ENCODE peak calls at places on chromosomes 1 and 21, in nine cellular contexts. I is cardiac fibroblast, Y is tibial nerve, B is right atrium auricular region, D is left ventricle myocardium inferior, U is cardiac muscle cell, E is heart left ventricle, W is Calu3, S is WTC11. V is an unnamed sample.

GRCh38 chr1:185293967-185294542 is 23.0 kb downstream of the IVNS1ABP start:
- DNase-seq in I (no peak), Y (no peak), B (no peak), D (no peak), U (no peak), E (no peak), W (no peak), S (no peak), V (no peak)

GRCh38 chr1:182962554-182963115 is 9.7 kb upstream of the SHCBP1L start:
- DNase-seq in I (peak; percentile 95), Y (peak; percentile 75), B (peak; percentile 87), D (peak; percentile 81), U (peak; percentile 92), E (peak; percentile 69), W (peak; percentile 80), S (peak; percentile 69), V (peak; percentile 51)

GRCh38 chr1:196464545-196464944 is 143.7 kb downstream of the KCNT2 start:
- DNase-seq in I (peak; percentile 52), Y (no peak), B (no peak), D (no peak), U (peak; percentile 37), E (no peak), W (no peak), S (no peak), V (no peak)

GRCh38 chr1:232059726-232060360 is 433.3 kb downstream of the DISC1 start:
- DNase-seq in I (no peak), Y (no peak), B (no peak), D (no peak), U (no peak), E (no peak), W (no peak), S (no peak), V (no peak)

GRCh38 chr1:233972951-233973635 is 68.6 kb downstream of the SLC35F3 start:
- DNase-seq in I (no peak), Y (no peak), B (no peak), D (no peak), U (no peak), E (no peak), W (no peak), S (no peak), V (no peak)

GRCh38 chr21:42421018-42421793 is 17.5 kb downstream of the UBASH3A start:
- DNase-seq in I (no peak), Y (no peak), B (no peak), D (no peak), U (no peak), E (no peak), W (no peak), S (no peak), V (no peak)

GRCh38 chr1:35437200-35437599 is 120.0 kb downstream of the KIAA0319L start:
- DNase-seq in I (no peak), Y (no peak), B (no peak), D (no peak), U (no peak), E (no peak), W (no peak), S (no peak), V (no peak)

GRCh38 chr1:207407655-207408256 is 46.4 kb upstream of the CR2 start:
- DNase-seq in I (peak; percentile 31), Y (no peak), B (no peak), D (no peak), U (peak; percentile 39), E (no peak), W (no peak), S (no peak), V (no peak)

GRCh38 chr1:212754715-212755114 is 36.9 kb downstream of the NSL1 start:
- DNase-seq in I (peak; percentile 35), Y (no peak), B (no peak), D (no peak), U (peak; percentile 34), E (no peak), W (no peak), S (no peak), V (no peak)

GRCh38 chr1:32031578-32032286 is 18.1 kb downstream of the KHDRBS1 start:
- DNase-seq in I (peak; percentile 34), Y (no peak), B (no peak), D (no peak), U (peak; percentile 27), E (no peak), W (no peak), S (no peak), V (no peak)

GRCh38 chr1:53183277-53183990 is 13.2 kb upstream of the CPT2 start:
- DNase-seq in I (peak; percentile 84), Y (peak; percentile 37), B (peak; percentile 67), D (peak; percentile 40), U (peak; percentile 75), E (no peak), W (no peak), S (no peak), V (no peak)

GRCh38 chr1:212133319-212133718 is 97.8 kb downstream of the DTL start:
- DNase-seq in I (no peak), Y (no peak), B (no peak), D (no peak), U (no peak), E (no peak), W (no peak), S (no peak), V (no peak)

GRCh38 chr1:182185147-182185546 is 123.6 kb upstream of the ZNF648 start:
- DNase-seq in I (no peak), Y (no peak), B (no peak), D (no peak), U (no peak), E (no peak), W (no peak), S (no peak), V (no peak)

GRCh38 chr1:2344744-2345296 is 46.5 kb downstream of the MORN1 start:
- DNase-seq in I (no peak), Y (no peak), B (no peak), D (peak; percentile 11), U (no peak), E (no peak), W (no peak), S (no peak), V (no peak)

GRCh38 chr1:8880068-8880676 is 1.7 kb upstream of the ENO1 start:
- DNase-seq in I (peak; percentile 98), Y (peak; percentile 73), B (peak; percentile 88), D (no peak), U (peak; percentile 97), E (no peak), W (peak; percentile 45), S (no peak), V (no peak)

GRCh38 chr1:171265686-171266085 is 17.4 kb downstream of the FMO1 start:
- DNase-seq in I (no peak), Y (no peak), B (no peak), D (no peak), U (no peak), E (no peak), W (no peak), S (no peak), V (no peak)

GRCh38 chr1:172277989-172278388 is 142.5 kb upstream of the C1orf105 start:
- DNase-seq in I (no peak), Y (no peak), B (no peak), D (no peak), U (no peak), E (no peak), W (no peak), S (no peak), V (no peak)

GRCh38 chr1:246365708-246366107 is 141.4 kb downstream of the SMYD3 start:
- DNase-seq in I (no peak), Y (no peak), B (no peak), D (no peak), U (no peak), E (no peak), W (no peak), S (no peak), V (no peak)

GRCh38 chr1:91742848-91743292 is 143.1 kb downstream of the TGFBR3 start:
- DNase-seq in I (peak; percentile 69), Y (peak; percentile 62), B (peak; percentile 82), D (peak; percentile 34), U (peak; percentile 59), E (no peak), W (no peak), S (no peak), V (no peak)

GRCh38 chr1:224287714-224288113 is 42.3 kb downstream of the NVL start:
- DNase-seq in I (no peak), Y (no peak), B (no peak), D (no peak), U (no peak), E (no peak), W (no peak), S (no peak), V (no peak)

GRCh38 chr1:50420283-50420682 is 3.0 kb downstream of the DMRTA2 start:
- DNase-seq in I (no peak), Y (no peak), B (no peak), D (no peak), U (no peak), E (no peak), W (no peak), S (no peak), V (no peak)
- TF ChIP-seq CTCF in I (no peak), Y (no peak), B (no peak), D (no peak), U (no peak), E (no peak), W (no peak), S (no peak), V (no peak)

GRCh38 chr1:112508242-112509004 is at the start of gene WNT2B:
- DNase-seq in I (no peak), Y (no peak), B (no peak), D (no peak), U (no peak), E (no peak), W (peak; percentile 40), S (peak; percentile 76), V (no peak)
- TF ChIP-seq CTCF in I (no peak), Y (no peak), B (no peak), D (no peak), U (no peak), E (no peak), W (no peak), S (no peak), V (no peak)

DNA sequence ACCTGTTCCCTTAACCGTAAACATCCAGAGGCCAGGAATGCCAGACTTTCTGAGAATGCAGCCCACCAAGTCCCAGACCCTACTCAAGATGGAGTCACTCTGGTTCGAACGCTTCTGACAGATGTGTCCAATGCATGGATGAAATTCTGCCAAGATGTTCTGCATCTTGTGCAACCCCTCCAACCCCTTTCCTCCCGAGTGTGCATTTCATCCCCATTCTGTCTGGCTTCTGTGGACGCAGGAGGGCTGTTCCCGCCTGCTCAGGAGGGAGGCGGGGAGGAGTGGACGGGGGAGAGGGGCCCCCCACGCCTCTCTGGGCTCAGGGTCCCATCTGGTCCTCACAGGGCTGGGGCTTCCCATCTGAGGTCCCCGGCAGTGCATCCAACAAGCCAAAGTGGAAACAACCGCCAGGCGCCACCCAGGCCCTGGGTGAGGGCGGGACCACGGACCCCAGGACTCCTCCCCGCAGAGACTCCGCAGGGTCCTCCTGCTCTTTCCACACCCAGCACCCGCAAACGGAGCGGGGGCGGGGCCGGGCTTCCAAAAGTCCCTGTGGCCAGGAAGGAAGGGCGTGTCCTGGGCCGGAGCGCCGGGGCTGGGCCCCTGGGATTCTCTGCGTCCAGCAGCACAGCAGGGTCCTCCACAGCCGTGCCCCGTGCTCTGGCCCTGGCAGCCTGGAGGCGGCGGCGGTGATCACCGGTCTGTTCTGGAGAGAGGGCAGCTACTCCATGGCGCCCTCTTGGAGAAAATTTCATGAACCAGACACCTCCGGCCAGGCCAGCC is 27.7 kb upstream of the SUMO3 start:
- DNase-seq in I (peak; percentile 79), Y (peak; percentile 30), B (peak; percentile 69), D (peak; percentile 80), U (peak; percentile 85), E (peak; percentile 75), W (peak; percentile 64), S (peak; percentile 83), V (peak; percentile 71)
- TF ChIP-seq CTCF in I (peak; percentile 47), Y (no peak), B (peak; percentile 66), D (peak; percentile 54), U (peak; percentile 58), E (peak; percentile 32), W (peak; percentile 19), S (no peak), V (no peak)

GRCh38 chr1:215523128-215523861 is 43.8 kb upstream of the KCTD3 start:
- DNase-seq in I (peak; percentile 25), Y (no peak), B (no peak), D (no peak), U (peak; percentile 21), E (no peak), W (no peak), S (no peak), V (no peak)
- TF ChIP-seq CTCF in I (no peak), Y (no peak), B (peak; percentile 19), D (peak; percentile 22), U (no peak), E (peak; percentile 10), W (no peak), S (no peak), V (no peak)

V was measured in endothelial cell.